ENCODE peak calls at places on chromosomes 16 and 17, in seven cellular contexts. One of them, this sample, is unnamed.

GRCh38 chr16:85535352-85536072 is 77.6 kb upstream of the GSE1 start:
- ATAC-seq in PC-3: no peak
- ATAC-seq in activated CD8-positive, alpha-beta T cell treated with anti-CD3 and anti-CD28 coated beads for 36 hours: no peak
- ATAC-seq in IMR-90: peak; percentile 44
- ATAC-seq in HepG2: peak; percentile 83
- ATAC-seq in stimulated activated effector memory CD8-positive, alpha-beta T cell treated with anti-CD3 and anti-CD28 coated beads, Interleukin-12 subunit alpha, Interleukin-12 subunit beta, amount 100 ng/mL, for 72 hours: no peak
- ATAC-seq in omental fat pad: no peak
- ATAC-seq in this sample: no peak

GRCh38 chr17:52827526-52827925 is 669.0 kb upstream of the CA10 start:
- ATAC-seq in PC-3: no peak
- ATAC-seq in activated CD8-positive, alpha-beta T cell treated with anti-CD3 and anti-CD28 coated beads for 36 hours: no peak
- ATAC-seq in IMR-90: no peak
- ATAC-seq in HepG2: peak; percentile 49
- ATAC-seq in stimulated activated effector memory CD8-positive, alpha-beta T cell treated with anti-CD3 and anti-CD28 coated beads, Interleukin-12 subunit alpha, Interleukin-12 subunit beta, amount 100 ng/mL, for 72 hours: no peak
- ATAC-seq in omental fat pad: no peak
- ATAC-seq in this sample: no peak

GRCh38 chr16:27387724-27388123 is 14.2 kb upstream of the IL21R start:
- ATAC-seq in PC-3: no peak
- ATAC-seq in activated CD8-positive, alpha-beta T cell treated with anti-CD3 and anti-CD28 coated beads for 36 hours: peak; percentile 77
- ATAC-seq in IMR-90: peak; percentile 76
- ATAC-seq in HepG2: no peak
- ATAC-seq in stimulated activated effector memory CD8-positive, alpha-beta T cell treated with anti-CD3 and anti-CD28 coated beads, Interleukin-12 subunit alpha, Interleukin-12 subunit beta, amount 100 ng/mL, for 72 hours: peak; percentile 99
- ATAC-seq in omental fat pad: no peak
- ATAC-seq in this sample: no peak

GRCh38 chr16:1458977-1459341 is 14.6 kb upstream of the CCDC154 start:
- ATAC-seq in PC-3: no peak
- ATAC-seq in activated CD8-positive, alpha-beta T cell treated with anti-CD3 and anti-CD28 coated beads for 36 hours: no peak
- ATAC-seq in IMR-90: no peak
- ATAC-seq in HepG2: no peak
- ATAC-seq in stimulated activated effector memory CD8-positive, alpha-beta T cell treated with anti-CD3 and anti-CD28 coated beads, Interleukin-12 subunit alpha, Interleukin-12 subunit beta, amount 100 ng/mL, for 72 hours: peak; percentile 11
- ATAC-seq in omental fat pad: no peak
- ATAC-seq in this sample: no peak

GRCh38 chr16:85019659-85020245 is 7.8 kb upstream of the KIAA0513 start:
- ATAC-seq in PC-3: peak; percentile 42
- ATAC-seq in activated CD8-positive, alpha-beta T cell treated with anti-CD3 and anti-CD28 coated beads for 36 hours: no peak
- ATAC-seq in IMR-90: no peak
- ATAC-seq in HepG2: no peak
- ATAC-seq in stimulated activated effector memory CD8-positive, alpha-beta T cell treated with anti-CD3 and anti-CD28 coated beads, Interleukin-12 subunit alpha, Interleukin-12 subunit beta, amount 100 ng/mL, for 72 hours: no peak
- ATAC-seq in omental fat pad: peak; percentile 67
- ATAC-seq in this sample: no peak

GRCh38 chr17:36085710-36086268 is 4.2 kb downstream of the CCL3 start:
- ATAC-seq in PC-3: no peak
- ATAC-seq in activated CD8-positive, alpha-beta T cell treated with anti-CD3 and anti-CD28 coated beads for 36 hours: no peak
- ATAC-seq in IMR-90: no peak
- ATAC-seq in HepG2: no peak
- ATAC-seq in stimulated activated effector memory CD8-positive, alpha-beta T cell treated with anti-CD3 and anti-CD28 coated beads, Interleukin-12 subunit alpha, Interleukin-12 subunit beta, amount 100 ng/mL, for 72 hours: no peak
- ATAC-seq in omental fat pad: peak; percentile 46
- ATAC-seq in this sample: no peak

GRCh38 chr17:74429604-74430384 is 2.1 kb upstream of the GPRC5C start:
- ATAC-seq in PC-3: no peak
- ATAC-seq in activated CD8-positive, alpha-beta T cell treated with anti-CD3 and anti-CD28 coated beads for 36 hours: no peak
- ATAC-seq in IMR-90: no peak
- ATAC-seq in HepG2: peak; percentile 14
- ATAC-seq in stimulated activated effector memory CD8-positive, alpha-beta T cell treated with anti-CD3 and anti-CD28 coated beads, Interleukin-12 subunit alpha, Interleukin-12 subunit beta, amount 100 ng/mL, for 72 hours: no peak
- ATAC-seq in omental fat pad: peak; percentile 13
- ATAC-seq in this sample: no peak

GRCh38 chr16:72246423-72246822 is 74.5 kb upstream of the PMFBP1 start:
- ATAC-seq in PC-3: no peak
- ATAC-seq in activated CD8-positive, alpha-beta T cell treated with anti-CD3 and anti-CD28 coated beads for 36 hours: peak; percentile 58
- ATAC-seq in IMR-90: no peak
- ATAC-seq in HepG2: no peak
- ATAC-seq in stimulated activated effector memory CD8-positive, alpha-beta T cell treated with anti-CD3 and anti-CD28 coated beads, Interleukin-12 subunit alpha, Interleukin-12 subunit beta, amount 100 ng/mL, for 72 hours: no peak
- ATAC-seq in omental fat pad: no peak
- ATAC-seq in this sample: no peak

GRCh38 chr17:17426184-17426583 is 50.6 kb upstream of the MED9 start:
- ATAC-seq in PC-3: no peak
- ATAC-seq in activated CD8-positive, alpha-beta T cell treated with anti-CD3 and anti-CD28 coated beads for 36 hours: peak; percentile 45
- ATAC-seq in IMR-90: no peak
- ATAC-seq in HepG2: no peak
- ATAC-seq in stimulated activated effector memory CD8-positive, alpha-beta T cell treated with anti-CD3 and anti-CD28 coated beads, Interleukin-12 subunit alpha, Interleukin-12 subunit beta, amount 100 ng/mL, for 72 hours: peak; percentile 83
- ATAC-seq in omental fat pad: no peak
- ATAC-seq in this sample: no peak

GRCh38 chr17:48995332-48995870 is 1.8 kb upstream of the IGF2BP1 start:
- ATAC-seq in PC-3: no peak
- ATAC-seq in activated CD8-positive, alpha-beta T cell treated with anti-CD3 and anti-CD28 coated beads for 36 hours: no peak
- ATAC-seq in IMR-90: no peak
- ATAC-seq in HepG2: peak; percentile 3
- ATAC-seq in stimulated activated effector memory CD8-positive, alpha-beta T cell treated with anti-CD3 and anti-CD28 coated beads, Interleukin-12 subunit alpha, Interleukin-12 subunit beta, amount 100 ng/mL, for 72 hours: no peak
- ATAC-seq in omental fat pad: no peak
- ATAC-seq in this sample: peak; percentile 46

GRCh38 chr17:8791910-8792270 is 7.3 kb downstream of the MFSD6L start:
- ATAC-seq in PC-3: no peak
- ATAC-seq in activated CD8-positive, alpha-beta T cell treated with anti-CD3 and anti-CD28 coated beads for 36 hours: peak; percentile 87
- ATAC-seq in IMR-90: peak; percentile 40
- ATAC-seq in HepG2: no peak
- ATAC-seq in stimulated activated effector memory CD8-positive, alpha-beta T cell treated with anti-CD3 and anti-CD28 coated beads, Interleukin-12 subunit alpha, Interleukin-12 subunit beta, amount 100 ng/mL, for 72 hours: peak; percentile 84
- ATAC-seq in omental fat pad: no peak
- ATAC-seq in this sample: no peak

GRCh38 chr16:87002717-87003413 is 314.3 kb downstream of the C16orf95 start:
- ATAC-seq in PC-3: no peak
- ATAC-seq in activated CD8-positive, alpha-beta T cell treated with anti-CD3 and anti-CD28 coated beads for 36 hours: no peak
- ATAC-seq in IMR-90: peak; percentile 69
- ATAC-seq in HepG2: no peak
- ATAC-seq in stimulated activated effector memory CD8-positive, alpha-beta T cell treated with anti-CD3 and anti-CD28 coated beads, Interleukin-12 subunit alpha, Interleukin-12 subunit beta, amount 100 ng/mL, for 72 hours: no peak
- ATAC-seq in omental fat pad: no peak
- ATAC-seq in this sample: no peak

GRCh38 chr16:31700200-31700529 is 172.5 kb downstream of the AHSP start:
- ATAC-seq in PC-3: peak; percentile 99
- ATAC-seq in activated CD8-positive, alpha-beta T cell treated with anti-CD3 and anti-CD28 coated beads for 36 hours: no peak
- ATAC-seq in IMR-90: no peak
- ATAC-seq in HepG2: no peak
- ATAC-seq in stimulated activated effector memory CD8-positive, alpha-beta T cell treated with anti-CD3 and anti-CD28 coated beads, Interleukin-12 subunit alpha, Interleukin-12 subunit beta, amount 100 ng/mL, for 72 hours: peak; percentile 88
- ATAC-seq in omental fat pad: peak; percentile 94
- ATAC-seq in this sample: peak; percentile 98

GRCh38 chr17:64470676-64471075 is 21.8 kb downstream of the MILR1 start:
- ATAC-seq in PC-3: no peak
- ATAC-seq in activated CD8-positive, alpha-beta T cell treated with anti-CD3 and anti-CD28 coated beads for 36 hours: no peak
- ATAC-seq in IMR-90: no peak
- ATAC-seq in HepG2: no peak
- ATAC-seq in stimulated activated effector memory CD8-positive, alpha-beta T cell treated with anti-CD3 and anti-CD28 coated beads, Interleukin-12 subunit alpha, Interleukin-12 subunit beta, amount 100 ng/mL, for 72 hours: no peak
- ATAC-seq in omental fat pad: no peak
- ATAC-seq in this sample: no peak

GRCh38 chr16:31435341-31436220 is 7.0 kb downstream of the ZNF843 start:
- ATAC-seq in PC-3: no peak
- ATAC-seq in activated CD8-positive, alpha-beta T cell treated with anti-CD3 and anti-CD28 coated beads for 36 hours: no peak
- ATAC-seq in IMR-90: no peak
- ATAC-seq in HepG2: peak; percentile 44
- ATAC-seq in stimulated activated effector memory CD8-positive, alpha-beta T cell treated with anti-CD3 and anti-CD28 coated beads, Interleukin-12 subunit alpha, Interleukin-12 subunit beta, amount 100 ng/mL, for 72 hours: no peak
- ATAC-seq in omental fat pad: no peak
- ATAC-seq in this sample: no peak

This sample was measured in SK-N-SH treated with all-trans-retinoic acid at 6 μM for 48 hours.